ENCODE peak calls at places on chromosomes 7 and 10, in five cellular contexts. K is A549, P is K562, G is H1, X is HepG2. S is an unnamed sample.

GRCh38 chr10:93445097-93445960 is 36.8 kb downstream of the MYOF start:
- DNase-seq in K (peak; percentile 99), P (peak; percentile 11), G (peak; percentile 84), X (peak; percentile 97), S (no peak)

GRCh38 chr10:90849956-90850749 is 7.7 kb downstream of the HTR7 start:
- DNase-seq in K (no peak), P (no peak), G (no peak), X (no peak), S (no peak)

GRCh38 chr7:21941570-21942224 is 4.0 kb downstream of the CDCA7L start:
- DNase-seq in K (no peak), P (no peak), G (no peak), X (no peak), S (peak; percentile 40)

GRCh38 chr10:13920465-13920864 is 333.7 kb downstream of the PRPF18 start:
- DNase-seq in K (no peak), P (no peak), G (no peak), X (no peak), S (no peak)

GRCh38 chr10:31320179-31320597 is 1.2 kb downstream of the ZEB1 start:
- DNase-seq in K (peak; percentile 43), P (peak; percentile 21), G (peak; percentile 64), X (no peak), S (no peak)

GRCh38 chr7:158771-159170 is 33.6 kb upstream of the FAM20C start:
- DNase-seq in K (no peak), P (no peak), G (no peak), X (no peak), S (no peak)

GRCh38 chr10:43971981-43972380 is 323.3 kb upstream of the ZNF32 start:
- DNase-seq in K (no peak), P (no peak), G (no peak), X (no peak), S (no peak)

GRCh38 chr7:16422917-16423316 is 1.6 kb upstream of the CRPPA start:
- DNase-seq in K (peak; percentile 14), P (peak; percentile 39), G (no peak), X (no peak), S (no peak)

GRCh38 chr7:45699726-45700390 is 125.7 kb downstream of the ADCY1 start:
- DNase-seq in K (no peak), P (no peak), G (no peak), X (no peak), S (no peak)

GRCh38 chr7:41110186-41110585 is 592.7 kb downstream of the INHBA start:
- DNase-seq in K (no peak), P (no peak), G (no peak), X (no peak), S (no peak)

GRCh38 chr10:84588426-84588825 is 260.0 kb downstream of the CCSER2 start:
- DNase-seq in K (no peak), P (no peak), G (peak; percentile 41), X (no peak), S (no peak)

GRCh38 chr7:148662646-148663045 is 36.1 kb upstream of the CUL1 start:
- DNase-seq in K (no peak), P (no peak), G (peak; percentile 19), X (no peak), S (no peak)

GRCh38 chr10:79927111-79927828 is 21.6 kb downstream of the SFTPD start:
- DNase-seq in K (no peak), P (peak; percentile 5), G (no peak), X (peak; percentile 74), S (no peak)

GRCh38 chr10:132451506-132452215 is 54.7 kb downstream of the PWWP2B start:
- DNase-seq in K (no peak), P (no peak), G (no peak), X (no peak), S (no peak)

GRCh38 chr7:30559566-30559965 is 35.1 kb upstream of the GARS1 start:
- DNase-seq in K (no peak), P (no peak), G (no peak), X (no peak), S (no peak)

GRCh38 chr7:78510580-78511188 is 712.1 kb downstream of the PHTF2 start:
- DNase-seq in K (peak; percentile 43), P (no peak), G (no peak), X (peak; percentile 23), S (no peak)

GRCh38 chr7:101865031-101865824 is 47.8 kb downstream of the CUX1 start:
- DNase-seq in K (no peak), P (no peak), G (no peak), X (peak; percentile 52), S (no peak)

GRCh38 chr7:120981888-120982615 is 6.5 kb upstream of the CPED1 start:
- DNase-seq in K (no peak), P (no peak), G (no peak), X (no peak), S (no peak)

GRCh38 chr7:102892631-102893278 is 20.0 kb upstream of the LRRC17 start:
- DNase-seq in K (no peak), P (no peak), G (no peak), X (no peak), S (no peak)

GRCh38 chr10:68647928-68648327 is 73.1 kb upstream of the CCAR1 start:
- DNase-seq in K (no peak), P (no peak), G (no peak), X (peak; percentile 9), S (no peak)

GRCh38 chr7:24560772-24561171 is 12.5 kb upstream of the PALS2 start:
- DNase-seq in K (no peak), P (no peak), G (no peak), X (no peak), S (no peak)

GRCh38 chr10:26534384-26534783 is 96.2 kb downstream of the APBB1IP start:
- DNase-seq in K (peak; percentile 28), P (peak; percentile 15), G (peak; percentile 75), X (no peak), S (no peak)

GRCh38 chr10:100731603-100732596 is 13.5 kb upstream of the PAX2 start:
- DNase-seq in K (no peak), P (no peak), G (peak; percentile 51), X (no peak), S (no peak)

GRCh38 chr7:150901160-150902035 is 49.1 kb downstream of the AOC1 start:
- DNase-seq in K (no peak), P (peak; percentile 14), G (no peak), X (no peak), S (no peak)

GRCh38 chr10:102813734-102814455 is 23.3 kb downstream of the CYP17A1 start:
- DNase-seq in K (no peak), P (peak; percentile 22), G (no peak), X (peak; percentile 58), S (no peak)
- TF ChIP-seq KDM1A in K (no peak), P (no peak), G (no peak), X (no peak), S (no peak)

DNA sequence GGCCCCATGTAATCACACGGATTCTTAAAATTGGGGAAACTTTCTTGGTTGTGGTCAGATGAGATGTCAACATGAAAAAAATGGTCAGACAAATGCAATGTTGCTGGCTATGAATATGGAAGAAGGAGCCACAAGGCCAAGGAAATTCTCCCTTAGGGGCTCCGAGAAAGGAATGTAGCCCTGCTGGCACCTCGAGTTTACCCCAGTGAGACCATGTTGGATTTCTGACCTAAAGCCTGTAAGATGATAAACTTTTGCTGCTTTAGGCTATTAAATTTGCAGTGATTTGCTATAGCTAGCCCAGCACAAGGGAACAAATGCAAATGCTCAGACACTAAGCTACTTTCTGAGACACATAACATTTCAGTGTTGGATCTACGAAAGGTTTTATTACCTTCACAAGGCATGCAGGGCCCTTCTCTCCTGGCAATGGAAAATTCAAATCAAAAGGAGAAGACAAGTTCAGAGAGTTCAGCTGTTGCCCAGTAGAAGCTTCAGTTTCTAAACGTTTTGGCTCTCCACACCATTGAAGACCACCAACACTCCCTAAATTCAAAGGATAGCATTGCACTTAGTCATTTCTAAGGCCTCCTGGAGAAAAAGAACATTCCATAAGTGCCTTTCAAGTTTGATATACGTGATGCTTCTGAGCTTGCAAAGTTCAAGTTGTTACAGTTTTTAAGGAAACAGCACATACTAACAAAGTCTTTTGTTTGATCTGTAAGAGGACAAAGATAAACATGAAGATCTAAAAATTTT is 23.4 kb downstream of the MCMBP start:
- DNase-seq in K (peak; percentile 34), P (no peak), G (no peak), X (no peak), S (no peak)
- TF ChIP-seq KDM1A in K (no peak), P (no peak), G (no peak), X (no peak), S (no peak)

GRCh38 chr7:84528756-84529479 is 334.3 kb upstream of the SEMA3A start:
- DNase-seq in K (no peak), P (no peak), G (no peak), X (no peak), S (no peak)

GRCh38 chr7:84529480-84530205 is 335.1 kb upstream of the SEMA3A start:
- DNase-seq in K (peak; percentile 95), P (no peak), G (no peak), X (no peak), S (no peak)

DNA sequence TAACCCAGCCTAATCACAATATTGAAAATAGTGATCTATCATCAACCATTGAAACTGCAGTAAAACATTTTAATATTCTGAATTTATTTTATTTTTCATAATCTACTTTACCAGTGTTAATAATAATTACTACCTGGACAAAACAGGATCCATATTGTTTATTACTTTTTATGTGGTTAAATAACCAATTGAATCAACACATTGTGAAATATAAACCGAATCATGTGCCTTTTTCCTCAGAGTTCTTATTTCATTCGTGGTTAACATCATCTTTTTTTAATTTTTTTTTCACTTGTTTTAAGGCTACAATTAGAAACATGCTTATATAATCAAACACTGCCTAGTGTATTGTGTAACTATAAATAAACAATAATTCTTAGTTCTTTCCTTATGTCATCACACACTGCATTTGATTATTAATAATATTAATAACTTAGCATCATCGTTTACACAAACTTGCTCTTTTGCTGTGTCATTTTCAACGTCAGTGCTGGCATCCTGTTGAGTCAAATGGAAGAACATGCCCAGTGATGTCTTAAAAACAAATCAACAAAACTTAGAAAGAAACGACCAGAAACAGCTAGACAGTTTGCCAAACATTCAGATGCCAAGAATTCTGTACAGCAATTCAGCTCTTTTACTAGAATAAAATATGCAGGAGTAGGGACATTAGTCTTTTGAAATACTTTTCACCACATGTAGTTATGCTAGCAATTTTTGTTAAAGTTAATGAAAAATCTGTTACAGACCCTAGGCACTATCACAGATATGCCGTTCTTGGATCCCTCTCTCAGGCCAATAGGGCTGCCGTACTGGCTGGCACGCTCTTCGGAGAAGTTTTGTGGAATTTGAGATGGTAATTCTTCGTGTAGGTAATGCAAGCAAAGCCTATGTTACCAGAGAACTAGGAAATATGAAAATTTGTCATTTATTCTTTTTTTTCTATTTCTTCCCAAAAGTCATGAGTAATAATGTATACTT is 330.4 kb upstream of the SEMA3A start:
- DNase-seq in K (peak; percentile 95), P (no peak), G (no peak), X (no peak), S (no peak)
- TF ChIP-seq KDM1A in K (no peak), P (no peak), G (no peak), X (no peak), S (no peak)

DNA sequence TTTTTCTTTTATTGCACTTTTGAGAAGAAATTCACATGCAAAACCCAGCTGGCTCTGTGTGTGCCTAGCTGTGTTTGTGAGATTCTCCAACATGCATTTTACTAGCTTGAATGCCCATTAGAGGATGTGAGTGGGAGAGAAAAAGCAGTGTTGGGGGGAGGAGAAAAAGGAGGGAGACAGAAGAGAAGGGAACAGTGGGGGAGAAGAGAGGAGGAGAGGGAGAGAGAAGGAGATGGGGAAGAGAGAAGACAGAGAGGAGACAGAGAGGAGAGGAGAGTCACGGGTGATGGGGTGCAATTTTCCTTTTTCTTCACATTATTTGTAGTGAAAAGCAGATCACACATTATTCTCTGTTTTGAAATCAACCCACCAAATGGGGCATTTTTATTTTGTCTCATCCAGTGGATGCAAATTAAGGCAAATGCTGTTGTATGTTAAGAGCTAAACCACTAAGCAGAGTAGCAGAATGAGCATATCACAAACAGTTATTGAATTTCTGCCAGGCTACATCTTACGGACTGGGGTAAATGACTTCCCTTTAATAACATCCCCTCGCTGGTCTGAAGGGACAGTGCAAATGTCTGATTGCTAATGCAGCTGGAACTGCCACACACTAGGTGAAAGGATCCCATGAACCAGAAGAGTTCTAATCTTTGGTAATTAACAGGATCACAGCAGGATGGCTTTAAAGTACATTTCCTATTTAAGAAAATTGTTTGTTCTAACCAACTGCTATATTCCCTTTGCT is 870 bp downstream of the LRRN3 start:
- DNase-seq in K (no peak), P (no peak), G (no peak), X (no peak), S (no peak)
- TF ChIP-seq KDM1A in K (no peak), P (no peak), G (no peak), X (no peak), S (no peak)